ENCODE peak calls at places on chromosome 15, in five cellular contexts. U is ureter, E is endothelial cell of umbilical vein, J is GM03348, Z is posterior cingulate gyrus. M is an unnamed sample.

GRCh38 chr15:77024273-77025065 is 29.5 kb downstream of the PSTPIP1 start:
- DNase-seq in U (no peak), E (peak), J (peak), Z (peak), M (peak)

GRCh38 chr15:92625297-92625980 is 30.1 kb downstream of the FAM174B start:
- DNase-seq in U (no peak), E (peak), J (no peak), Z (no peak), M (no peak)

GRCh38 chr15:42734076-42734672 is 2.8 kb downstream of the CDAN1 start:
- DNase-seq in U (no peak), E (no peak), J (no peak), Z (no peak), M (no peak)

GRCh38 chr15:71448688-71449114 is 333.4 kb downstream of the THSD4 start:
- DNase-seq in U (peak), E (peak), J (peak), Z (no peak), M (peak)

GRCh38 chr15:100334905-100335304 is 6.9 kb downstream of the ADAMTS17 start:
- DNase-seq in U (no peak), E (no peak), J (no peak), Z (no peak), M (no peak)

GRCh38 chr15:31208804-31209203 is 107.3 kb upstream of the TRPM1 start:
- DNase-seq in U (no peak), E (no peak), J (no peak), Z (no peak), M (no peak)

GRCh38 chr15:101135532-101136166 is 116.2 kb downstream of the CHSY1 start:
- DNase-seq in U (no peak), E (no peak), J (no peak), Z (no peak), M (no peak)

GRCh38 chr15:62824111-62824737 is 218.3 kb upstream of the TPM1 start:
- DNase-seq in U (no peak), E (no peak), J (peak), Z (no peak), M (peak)

GRCh38 chr15:77034620-77035467 is 36.1 kb downstream of the TSPAN3 start:
- DNase-seq in U (peak), E (peak), J (peak), Z (peak), M (peak)

GRCh38 chr15:74318376-74319137 is 48.9 kb downstream of the CYP11A1 start:
- DNase-seq in U (no peak), E (no peak), J (no peak), Z (no peak), M (peak)

GRCh38 chr15:89378699-89379422 is 44.2 kb upstream of the POLG start:
- DNase-seq in U (no peak), E (no peak), J (no peak), Z (no peak), M (no peak)

GRCh38 chr15:53434174-53434678 is 325.2 kb downstream of the WDR72 start:
- DNase-seq in U (no peak), E (no peak), J (no peak), Z (no peak), M (no peak)

GRCh38 chr15:96341465-96342142 is 11.1 kb downstream of the NR2F2 start:
- DNase-seq in U (peak), E (peak), J (no peak), Z (no peak), M (no peak)

GRCh38 chr15:75836953-75837321 is 6.3 kb upstream of the UBE2Q2 start:
- DNase-seq in U (no peak), E (peak), J (peak), Z (no peak), M (peak)

GRCh38 chr15:29141908-29142747 is 127.5 kb downstream of the NSMCE3 start:
- DNase-seq in U (no peak), E (no peak), J (no peak), Z (no peak), M (no peak)

GRCh38 chr15:100172356-100173024 is 169.3 kb downstream of the ADAMTS17 start:
- DNase-seq in U (no peak), E (no peak), J (no peak), Z (no peak), M (no peak)

GRCh38 chr15:75785771-75786563 is 57.3 kb upstream of the UBE2Q2 start:
- DNase-seq in U (peak), E (peak), J (no peak), Z (no peak), M (no peak)

GRCh38 chr15:80679167-80679804 is 15.8 kb upstream of the ABHD17C start:
- DNase-seq in U (peak), E (no peak), J (no peak), Z (no peak), M (no peak)

GRCh38 chr15:53644681-53645080 is 114.8 kb downstream of the WDR72 start:
- DNase-seq in U (no peak), E (no peak), J (no peak), Z (no peak), M (no peak)

GRCh38 chr15:74213858-74214284 is 11.3 kb upstream of the STRA6 start:
- DNase-seq in U (no peak), E (no peak), J (no peak), Z (no peak), M (no peak)

GRCh38 chr15:26651909-26652308 is 121.0 kb downstream of the GABRB3 start:
- DNase-seq in U (no peak), E (no peak), J (no peak), Z (no peak), M (no peak)

M was measured in AG20443.